ENCODE peak calls at places on chromosomes 7 and 10, in five cellular contexts. Q is RWPE1, Z is HL-60, W is heart left ventricle, U is neural crest cell. K is an unnamed sample.

GRCh38 chr7:30648744-30649540 is 33.3 kb downstream of the CRHR2 start:
- DNase-seq in W (no peak), Q (no peak), U (no peak), Z (no peak), K (no peak)

GRCh38 chr7:105765846-105766245 is 110.6 kb downstream of the ATXN7L1 start:
- DNase-seq in Z (no peak), W (no peak), Q (no peak), U (no peak), K (no peak)

GRCh38 chr10:48497965-48498770 is 106.7 kb downstream of the ARHGAP22 start:
- DNase-seq in W (no peak), Q (no peak), Z (no peak), U (no peak), K (no peak)

GRCh38 chr10:116274141-116274861 is 1.3 kb upstream of the GFRA1 start:
- DNase-seq in U (peak; percentile 40), Q (no peak), W (no peak), Z (no peak), K (peak; percentile 57)

GRCh38 chr7:114422478-114423217 is 8.0 kb downstream of the FOXP2 start:
- DNase-seq in Q (no peak), W (no peak), Z (no peak), U (no peak), K (no peak)

GRCh38 chr7:158284617-158285382 is 302.8 kb downstream of the PTPRN2 start:
- DNase-seq in Z (no peak), Q (no peak), W (no peak), U (no peak), K (no peak)

GRCh38 chr10:97280783-97281182 is 11.7 kb downstream of the ARHGAP19 start:
- DNase-seq in Q (no peak), Z (no peak), W (no peak), U (no peak), K (no peak)

GRCh38 chr10:95266674-95267095 is 24.1 kb downstream of the PDLIM1 start:
- DNase-seq in W (no peak), Q (peak; percentile 97), Z (peak; percentile 29), U (no peak), K (no peak)

GRCh38 chr7:115747174-115747573 is 283.4 kb downstream of the TFEC start:
- DNase-seq in U (no peak), Q (no peak), Z (no peak), W (no peak), K (no peak)

GRCh38 chr10:5343561-5343960 is 21.2 kb upstream of the UCN3 start:
- DNase-seq in Z (no peak), Q (no peak), U (no peak), W (no peak), K (no peak)

GRCh38 chr7:41881313-41882130 is 178.6 kb upstream of the INHBA start:
- DNase-seq in Z (peak; percentile 97), Q (no peak), U (no peak), W (no peak), K (no peak)

GRCh38 chr7:152336754-152337368 is 98.9 kb downstream of the KMT2C start:
- DNase-seq in Z (no peak), U (peak; percentile 10), W (no peak), Q (peak; percentile 21), K (peak; percentile 10)

GRCh38 chr7:68058014-68058413 is 1061.4 kb downstream of the TYW1 start:
- DNase-seq in U (no peak), Q (no peak), Z (no peak), W (no peak), K (no peak)

GRCh38 chr10:35643151-35643975 is 1.3 kb upstream of the FZD8 start:
- DNase-seq in W (peak; percentile 88), Q (peak; percentile 20), U (peak; percentile 26), Z (no peak), K (peak; percentile 65)

GRCh38 chr7:43784030-43785001 is 25.8 kb downstream of the BLVRA start:
- DNase-seq in W (no peak), U (no peak), Q (no peak), Z (no peak), K (no peak)

GRCh38 chr7:43700059-43700501 is 29.2 kb downstream of the COA1 start:
- DNase-seq in U (no peak), W (no peak), Q (peak; percentile 46), Z (no peak), K (no peak)

GRCh38 chr7:84261509-84261908 is 66.9 kb upstream of the SEMA3A start:
- DNase-seq in W (no peak), Z (no peak), Q (no peak), U (no peak), K (no peak)

GRCh38 chr10:64863836-64864235 is 1342.6 kb downstream of the REEP3 start:
- DNase-seq in W (no peak), U (no peak), Q (peak; percentile 4), Z (no peak), K (no peak)

GRCh38 chr10:80462277-80462985 is 8.3 kb downstream of the TSPAN14 start:
- DNase-seq in Q (no peak), U (no peak), W (no peak), Z (no peak), K (no peak)

GRCh38 chr7:108413782-108414492 is 42.3 kb downstream of the NRCAM start:
- DNase-seq in W (no peak), U (no peak), Q (no peak), Z (no peak), K (no peak)

GRCh38 chr7:105713488-105714465 is 132.5 kb upstream of the EFCAB10 start:
- DNase-seq in W (no peak), Q (peak; percentile 48), Z (no peak), U (no peak), K (no peak)

GRCh38 chr10:132631348-132631735 is 93.8 kb downstream of the INPP5A start:
- DNase-seq in U (no peak), Z (no peak), W (peak; percentile 83), Q (no peak), K (no peak)

GRCh38 chr10:44725404-44725803 is 185.7 kb upstream of the TMEM72 start:
- DNase-seq in Q (no peak), W (no peak), Z (peak; percentile 22), U (no peak), K (no peak)

GRCh38 chr7:140238778-140239652 is 62.2 kb upstream of the KDM7A start:
- DNase-seq in W (no peak), Z (no peak), Q (no peak), U (no peak), K (no peak)

GRCh38 chr10:32379314-32379949 is 32.5 kb upstream of the EPC1 start:
- DNase-seq in U (no peak), Q (peak; percentile 55), Z (no peak), W (no peak), K (peak; percentile 13)

GRCh38 chr10:32376780-32377179 is 29.8 kb upstream of the EPC1 start:
- DNase-seq in W (no peak), U (no peak), Z (no peak), Q (no peak), K (no peak)

GRCh38 chr10:32378371-32379301 is 31.7 kb upstream of the EPC1 start:
- DNase-seq in W (peak; percentile 96), Q (peak; percentile 90), Z (peak; percentile 76), U (peak; percentile 79), K (peak; percentile 86)

GRCh38 chr10:32376027-32376426 is 29.1 kb upstream of the EPC1 start:
- DNase-seq in Z (no peak), W (no peak), U (no peak), Q (no peak), K (no peak)

GRCh38 chr10:32377458-32378370 is 30.8 kb upstream of the EPC1 start:
- DNase-seq in W (no peak), U (no peak), Z (peak; percentile 36), Q (peak; percentile 24), K (peak; percentile 10)
- TF ChIP-seq CTCF in W (peak; percentile 60), U (peak; percentile 61), Z (peak; percentile 9), Q (peak; percentile 62), K (no peak)

GRCh38 chr7:53350241-53350640 is 314.8 kb downstream of the POM121L12 start:
- DNase-seq in W (no peak), Z (no peak), Q (peak; percentile 1), U (peak; percentile 64), K (peak; percentile 73)
- TF ChIP-seq CTCF in W (peak; percentile 47), Z (peak; percentile 58), Q (peak; percentile 43), U (peak; percentile 73), K (peak; percentile 82)

GRCh38 chr10:71431216-71431944 is 34.7 kb downstream of the CDH23 start:
- DNase-seq in Z (no peak), U (no peak), Q (no peak), W (no peak), K (no peak)

GRCh38 chr10:71429929-71430328 is 33.2 kb downstream of the CDH23 start:
- DNase-seq in Q (no peak), U (no peak), Z (no peak), W (no peak), K (no peak)

GRCh38 chr10:71433983-71434744 is 37.4 kb downstream of the CDH23 start:
- DNase-seq in U (no peak), W (no peak), Z (no peak), Q (no peak), K (no peak)

GRCh38 chr10:71433116-71433982 is 36.6 kb downstream of the CDH23 start:
- DNase-seq in W (no peak), Q (no peak), Z (no peak), U (no peak), K (no peak)

DNA sequence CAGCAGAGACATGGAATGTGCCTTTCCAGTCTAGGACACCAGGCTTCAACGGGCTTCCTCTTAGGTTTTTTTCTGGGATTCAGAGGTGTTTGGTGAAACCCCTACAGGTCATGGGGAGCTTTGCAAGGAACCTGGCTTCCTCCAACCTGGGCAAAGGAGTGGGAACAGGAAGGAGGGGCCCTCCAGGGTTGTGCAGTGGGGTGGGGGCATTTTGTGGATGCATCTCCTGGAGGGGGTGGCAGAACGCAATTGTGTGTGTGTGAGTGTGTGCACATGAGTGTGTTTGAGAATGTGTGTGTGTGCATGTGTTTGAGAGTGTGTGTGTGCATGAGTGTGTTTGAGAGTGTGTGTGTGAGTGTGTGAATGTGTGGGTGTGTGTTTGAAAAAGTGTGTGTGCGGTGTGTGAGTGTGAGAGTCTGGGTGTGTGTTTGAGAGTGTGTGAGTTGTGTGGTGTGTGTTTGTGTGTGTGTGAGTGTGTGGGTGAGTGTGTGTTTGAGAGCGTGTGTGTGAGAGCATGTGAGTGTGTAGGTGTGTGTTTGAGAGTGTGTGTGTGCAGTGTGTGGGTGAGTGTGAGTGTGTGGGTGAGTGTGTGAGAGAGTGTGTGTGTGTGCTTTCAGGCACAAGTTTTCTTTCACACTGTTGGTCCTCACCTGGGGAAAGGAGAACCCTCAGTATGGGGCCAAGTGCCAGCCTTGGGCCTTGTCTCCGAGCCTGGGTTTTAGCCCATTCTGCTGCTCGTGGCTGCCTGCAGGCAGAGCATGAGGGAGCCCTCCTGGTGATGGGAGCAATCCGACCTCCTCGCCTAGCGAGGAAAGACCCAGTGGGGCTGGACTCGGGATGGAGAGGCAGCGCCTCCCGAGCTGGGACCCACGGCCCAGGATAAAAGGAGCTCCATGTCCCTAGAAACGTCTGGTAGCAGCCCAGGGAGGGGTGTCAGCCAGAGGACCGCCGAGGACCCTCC is 35.5 kb downstream of the CDH23 start:
- DNase-seq in Q (no peak), W (no peak), Z (no peak), U (no peak), K (no peak)
- TF ChIP-seq CTCF in Q (no peak), W (no peak), Z (no peak), U (peak; percentile 24), K (no peak)

DNA sequence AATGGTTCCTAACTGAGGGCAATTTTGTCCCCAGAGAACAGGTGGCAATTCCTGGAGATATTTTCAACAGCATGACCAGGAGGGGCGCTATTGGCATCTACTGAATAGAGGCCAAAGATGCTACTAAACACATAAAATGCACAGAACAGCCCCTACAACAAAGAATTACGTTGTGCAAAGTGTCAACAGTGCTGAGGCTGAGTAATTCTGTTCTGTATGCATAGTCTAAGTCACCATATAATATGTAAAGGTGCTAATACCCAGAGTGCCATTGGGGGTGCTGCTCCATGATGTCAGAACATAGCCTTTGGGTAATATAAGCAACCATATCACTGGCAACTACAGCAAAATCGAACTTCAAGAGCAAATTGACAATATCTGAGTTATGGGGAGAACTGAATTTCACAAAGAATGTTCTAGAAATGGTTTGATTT is 213.3 kb upstream of the PHYHIPL start:
- DNase-seq in U (no peak), Z (no peak), Q (no peak), W (no peak), K (peak; percentile 17)
- TF ChIP-seq CTCF in U (peak; percentile 50), Z (peak; percentile 7), Q (no peak), W (peak; percentile 15), K (peak; percentile 28)